ENCODE peak calls at places on chromosomes 1 and 21, in four cellular contexts. J, I, P and Z are unnamed samples.
A peak's percentile ranks its signal among the peaks of the same experiment; 100 is the strongest.

GRCh38 chr21:42047821-42048613 is 23.1 kb upstream of the UMODL1 start:
- DNase-seq in J (no peak), I (no peak), P (peak; percentile 36), Z (peak; percentile 61)

GRCh38 chr1:112446411-112446810 is 50.4 kb downstream of the CTTNBP2NL start:
- DNase-seq in J (no peak), I (no peak), P (no peak), Z (no peak)

GRCh38 chr1:42990757-42991346 is 32.2 kb upstream of the SLC2A1 start:
- DNase-seq in J (no peak), I (no peak), P (no peak), Z (no peak)

GRCh38 chr1:4025752-4026151 is 125.7 kb upstream of the C1orf174 start:
- DNase-seq in J (no peak), I (no peak), P (no peak), Z (no peak)

GRCh38 chr1:11714831-11715574 is 20.9 kb upstream of the AGTRAP start:
- DNase-seq in J (no peak), I (no peak), P (no peak), Z (no peak)

GRCh38 chr1:231172411-231172810 is 10.6 kb downstream of the TRIM67 start:
- DNase-seq in J (no peak), I (no peak), P (no peak), Z (no peak)

GRCh38 chr1:32273389-32274208 is 18.3 kb upstream of the HDAC1 start:
- DNase-seq in J (peak; percentile 77), I (no peak), P (no peak), Z (no peak)

GRCh38 chr1:99645199-99645598 is 714 bp upstream of the PALMD start:
- DNase-seq in J (no peak), I (peak; percentile 54), P (peak; percentile 60), Z (peak; percentile 20)

GRCh38 chr1:47192458-47193384 is 2.9 kb upstream of the PDZK1IP1 start:
- DNase-seq in J (peak; percentile 90), I (peak; percentile 67), P (peak; percentile 91), Z (peak; percentile 70)

GRCh38 chr1:185040333-185040732 is 5.0 kb upstream of the RNF2 start:
- DNase-seq in J (no peak), I (no peak), P (no peak), Z (no peak)

GRCh38 chr1:53413175-53414001 is 45.8 kb upstream of the DMRTB1 start:
- DNase-seq in J (no peak), I (no peak), P (no peak), Z (no peak)

GRCh38 chr1:79777481-79778219 is 771.1 kb upstream of the ADGRL4 start:
- DNase-seq in J (no peak), I (no peak), P (no peak), Z (no peak)

GRCh38 chr1:183841950-183842816 is 37.3 kb downstream of the RGL1 start:
- DNase-seq in J (no peak), I (peak; percentile 45), P (peak; percentile 43), Z (peak; percentile 39)

GRCh38 chr1:27614625-27615344 is 10.8 kb upstream of the AHDC1 start:
- DNase-seq in J (no peak), I (no peak), P (no peak), Z (no peak)

GRCh38 chr1:66444438-66445265 is 89.3 kb upstream of the SGIP1 start:
- DNase-seq in J (no peak), I (no peak), P (no peak), Z (no peak)

GRCh38 chr1:1399870-1400575 is 888 bp upstream of the CCNL2 start:
- DNase-seq in J (no peak), I (no peak), P (no peak), Z (no peak)

GRCh38 chr1:230328342-230329015 is 97.7 kb downstream of the PGBD5 start:
- DNase-seq in J (no peak), I (no peak), P (no peak), Z (no peak)

GRCh38 chr21:42317341-42317741 is 2.1 kb upstream of the TFF3 start:
- DNase-seq in J (no peak), I (no peak), P (no peak), Z (no peak)

GRCh38 chr1:214377886-214378285 is 96.9 kb downstream of the SMYD2 start:
- DNase-seq in J (no peak), I (no peak), P (no peak), Z (no peak)

GRCh38 chr1:208200116-208200515 is 44.1 kb downstream of the PLXNA2 start:
- DNase-seq in J (no peak), I (no peak), P (no peak), Z (no peak)

GRCh38 chr1:94741956-94742355 is 78.2 kb upstream of the SLC44A3 start:
- DNase-seq in J (no peak), I (no peak), P (no peak), Z (no peak)

GRCh38 chr1:203207751-203208150 is 21.2 kb upstream of the CHI3L1 start:
- DNase-seq in J (no peak), I (no peak), P (no peak), Z (no peak)

GRCh38 chr1:46401964-46402626 is 8.0 kb downstream of the FAAH start:
- DNase-seq in J (no peak), I (peak; percentile 77), P (peak; percentile 75), Z (peak; percentile 72)

GRCh38 chr21:31781737-31782136 is 49.8 kb upstream of the SCAF4 start:
- DNase-seq in J (no peak), I (peak; percentile 57), P (peak; percentile 85), Z (no peak)

GRCh38 chr21:14962217-14962616 is 102.6 kb downstream of the NRIP1 start:
- DNase-seq in J (no peak), I (no peak), P (no peak), Z (no peak)

GRCh38 chr1:179529482-179529881 is 46.3 kb downstream of the NPHS2 start:
- DNase-seq in J (peak; percentile 47), I (no peak), P (no peak), Z (no peak)

GRCh38 chr1:166903232-166903631 is 27.2 kb upstream of the TADA1 start:
- DNase-seq in J (no peak), I (no peak), P (no peak), Z (no peak)

GRCh38 chr1:206685749-206686485 is 1.2 kb downstream of the MAPKAPK2 start:
- DNase-seq in J (no peak), I (peak; percentile 51), P (peak; percentile 47), Z (peak; percentile 68)

GRCh38 chr1:117609471-117609911 is 3.6 kb downstream of the TENT5C start:
- DNase-seq in J (no peak), I (no peak), P (no peak), Z (peak; percentile 55)

GRCh38 chr1:17513131-17513530 is 26.4 kb upstream of the ARHGEF10L start:
- DNase-seq in J (no peak), I (no peak), P (no peak), Z (no peak)

GRCh38 chr1:30748098-30748698 is 9.4 kb downstream of the LAPTM5 start:
- DNase-seq in J (no peak), I (peak; percentile 26), P (no peak), Z (no peak)

GRCh38 chr1:225644666-225645065 is 8.3 kb downstream of the ENAH start:
- DNase-seq in J (no peak), I (no peak), P (no peak), Z (no peak)

GRCh38 chr1:225650198-225650597 is 2.7 kb downstream of the ENAH start:
- DNase-seq in J (no peak), I (no peak), P (no peak), Z (no peak)

GRCh38 chr1:225642177-225642576 is 10.7 kb downstream of the ENAH start:
- DNase-seq in J (no peak), I (no peak), P (no peak), Z (no peak)

GRCh38 chr1:225645194-225645593 is 7.7 kb downstream of the ENAH start:
- DNase-seq in J (no peak), I (no peak), P (no peak), Z (no peak)
- TF ChIP-seq CTCF in J (no peak), I (no peak), P (no peak), Z (no peak)

GRCh38 chr21:24197956-24198355 is 1409.3 kb downstream of the MRPL39 start:
- DNase-seq in J (no peak), I (no peak), P (no peak), Z (no peak)
- TF ChIP-seq POLR2A in J (no peak), I (no peak), P (no peak), Z (no peak)

GRCh38 chr1:158329807-158330206 is 1.5 kb downstream of the CD1B start:
- DNase-seq in J (no peak), I (no peak), P (no peak), Z (no peak)
- TF ChIP-seq CTCF in J (peak; percentile 48), I (no peak), P (no peak), Z (no peak)

DNA sequence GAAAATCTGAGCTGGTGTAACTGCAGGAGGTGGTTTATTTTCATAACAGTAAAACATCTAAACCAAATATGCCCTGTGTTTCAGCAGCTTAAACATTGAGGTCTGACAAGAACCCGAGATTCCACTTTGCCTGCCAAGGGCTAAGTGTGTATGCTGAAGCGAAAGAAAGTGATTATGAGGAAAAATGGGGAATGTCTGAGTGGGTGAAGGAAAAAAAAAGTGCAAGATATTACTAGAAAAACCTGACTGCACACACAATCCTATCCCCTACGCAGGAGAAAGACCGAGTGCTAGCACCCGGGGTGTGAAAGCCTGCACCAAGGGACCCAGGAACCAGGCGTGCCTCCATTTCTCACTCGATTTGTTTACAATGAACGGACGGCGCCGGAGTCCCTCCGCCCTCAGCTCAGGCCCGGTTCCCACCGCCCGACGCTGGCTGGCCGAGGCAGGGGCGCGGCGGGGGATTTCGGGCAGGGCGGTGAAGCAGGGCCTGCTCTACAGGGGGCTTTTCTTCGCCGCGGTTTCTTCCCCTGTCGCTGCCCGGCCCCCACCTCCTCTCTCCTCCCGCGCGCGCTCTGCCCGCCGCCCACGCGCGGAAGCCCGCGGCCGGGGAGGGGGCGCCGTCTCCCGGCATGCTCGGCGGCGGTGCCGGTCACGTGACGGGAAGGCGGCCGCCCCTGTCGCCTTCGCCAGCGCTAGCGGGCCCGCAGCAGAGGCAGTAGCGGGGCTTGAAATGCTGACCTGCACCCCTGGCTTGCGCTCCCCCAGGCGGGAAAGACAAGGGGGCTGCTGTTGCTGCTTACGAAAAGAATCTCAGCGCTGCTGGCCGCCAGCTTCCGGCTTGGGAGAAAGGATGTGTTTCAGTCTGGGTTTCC is 35.9 kb downstream of the ITPKB start:
- DNase-seq in J (no peak), I (no peak), P (peak; percentile 54), Z (peak; percentile 78)
- TF ChIP-seq POLR2A in J (peak; percentile 75), I (peak; percentile 77), P (peak; percentile 92), Z (peak; percentile 79)

GRCh38 chr1:212701910-212702309 is 2.3 kb upstream of the BATF3 start:
- DNase-seq in J (no peak), I (no peak), P (no peak), Z (no peak)
- TF ChIP-seq CTCF in J (no peak), I (no peak), P (no peak), Z (no peak)

GRCh38 chr1:161019767-161020572 is 982 bp downstream of the F11R start:
- DNase-seq in J (no peak), I (peak; percentile 50), P (no peak), Z (no peak)
- TF ChIP-seq POLR2A in J (no peak), I (no peak), P (no peak), Z (peak; percentile 47)

DNA sequence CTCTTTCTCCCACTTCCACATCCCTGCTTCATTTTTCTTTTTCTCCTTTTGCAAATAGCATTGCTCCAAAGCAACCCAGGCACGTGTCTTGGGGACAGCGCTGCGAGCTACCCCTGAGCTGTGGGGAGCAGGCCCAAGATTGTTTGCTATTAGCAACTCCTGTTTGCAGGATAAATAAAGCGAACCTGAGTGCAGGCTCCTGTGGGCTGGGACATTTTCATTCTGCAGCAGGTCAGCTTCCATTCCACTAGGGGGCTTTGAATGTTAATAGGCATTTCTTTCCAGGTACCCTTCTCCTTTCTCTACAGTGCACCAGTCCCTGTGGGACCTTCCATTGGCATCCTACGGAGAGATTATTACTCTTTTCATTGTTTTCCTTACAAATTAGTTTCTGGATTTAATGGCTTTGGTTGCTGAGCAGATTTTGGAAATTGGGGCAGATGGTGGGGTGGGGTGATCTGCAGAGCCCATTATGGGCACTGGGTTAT is 54.0 kb downstream of the OLFML3 start:
- DNase-seq in J (no peak), I (no peak), P (no peak), Z (no peak)
- TF ChIP-seq CTCF in J (peak; percentile 82), I (no peak), P (no peak), Z (peak; percentile 35)